ENCODE peak calls at places on chromosome 10, in five cellular contexts. Y is stimulated activated CD4-positive, alpha-beta T cell treated with anti-CD3 and anti-CD28 coated beads, Interleukin-2, amount 100 ng/mL, for 48 hours; Z is T-cell; K is NCI-H2227 treated with DMSO at 0.1 percent for 48 hours; U is AG09319. E is an unnamed sample.

GRCh38 chr10:6748981-6749630 is 169.0 kb upstream of the PRKCQ start:
- DNase-seq in Y (no peak), Z (no peak), K (no peak), U (no peak), E (peak; percentile 60)

GRCh38 chr10:121578965-121579364 is 19.3 kb downstream of the FGFR2 start:
- DNase-seq in Y (no peak), Z (no peak), K (peak; percentile 10), U (no peak), E (no peak)

GRCh38 chr10:14016011-14016536 is 314.6 kb downstream of the FRMD4A start:
- DNase-seq in Y (no peak), Z (no peak), K (no peak), U (no peak), E (no peak)

GRCh38 chr10:17009228-17009700 is 120.3 kb downstream of the CUBN start:
- DNase-seq in Y (no peak), Z (no peak), K (no peak), U (peak; percentile 74), E (no peak)

GRCh38 chr10:22631646-22632278 is 82.6 kb downstream of the PIP4K2A start:
- DNase-seq in Y (no peak), Z (no peak), K (no peak), U (no peak), E (no peak)

GRCh38 chr10:8050561-8051108 is 3.9 kb upstream of the GATA3 start:
- DNase-seq in Y (peak; percentile 29), Z (no peak), K (no peak), U (no peak), E (no peak)

GRCh38 chr10:52597189-52597863 is 175.3 kb downstream of the MBL2 start:
- DNase-seq in Y (no peak), Z (no peak), K (no peak), U (no peak), E (no peak)

GRCh38 chr10:22805304-22805703 is 90.9 kb upstream of the PIP4K2A start:
- DNase-seq in Y (no peak), Z (no peak), K (peak; percentile 74), U (no peak), E (no peak)

GRCh38 chr10:110311357-110311949 is 6.7 kb upstream of the SMNDC1 start:
- DNase-seq in Y (no peak), Z (no peak), K (peak; percentile 44), U (peak; percentile 14), E (no peak)

GRCh38 chr10:73094986-73095478 is 1.6 kb downstream of the P4HA1 start:
- DNase-seq in Y (no peak), Z (no peak), K (no peak), U (no peak), E (no peak)

GRCh38 chr10:129028425-129028824 is 438.6 kb upstream of the MGMT start:
- DNase-seq in Y (no peak), Z (no peak), K (no peak), U (no peak), E (no peak)

GRCh38 chr10:17923728-17924127 is 28.0 kb upstream of the SLC39A12 start:
- DNase-seq in Y (no peak), Z (no peak), K (no peak), U (peak; percentile 67), E (peak; percentile 3)

GRCh38 chr10:32417906-32418547 is 27.9 kb upstream of the CCDC7 start:
- DNase-seq in Y (no peak), Z (no peak), K (no peak), U (peak; percentile 64), E (no peak)

GRCh38 chr10:128087146-128087883 is 38.9 kb downstream of the MKI67 start:
- DNase-seq in Y (no peak), Z (no peak), K (no peak), U (no peak), E (no peak)

GRCh38 chr10:21315321-21316220 is 209.9 kb downstream of the SKIDA1 start:
- DNase-seq in Y (no peak), Z (no peak), K (no peak), U (peak; percentile 84), E (peak; percentile 75)

GRCh38 chr10:11553773-11554381 is 57.6 kb downstream of the USP6NL start:
- DNase-seq in Y (no peak), Z (no peak), K (no peak), U (no peak), E (no peak)

GRCh38 chr10:16260388-16260787 is 176.4 kb upstream of the PTER start:
- DNase-seq in Y (no peak), Z (no peak), K (no peak), U (no peak), E (no peak)

GRCh38 chr10:11212285-11212684 is 194.6 kb downstream of the CELF2 start:
- DNase-seq in Y (no peak), Z (no peak), K (no peak), U (no peak), E (no peak)

GRCh38 chr10:123804716-123805115 is 86.9 kb downstream of the CPXM2 start:
- DNase-seq in Y (no peak), Z (no peak), K (no peak), U (peak; percentile 82), E (no peak)

GRCh38 chr10:57992321-57993077 is 275.2 kb downstream of the IPMK start:
- DNase-seq in Y (no peak), Z (no peak), K (no peak), U (no peak), E (no peak)